ENCODE peak calls at places on chromosomes 13 and 19, in ten cellular contexts. U, O, H, S, Q, F, Z, B, R and T are unnamed samples.

GRCh38 chr19:43634516-43634876 is 5.2 kb downstream of the CADM4 start:
- DNase-seq in U (no peak), O (no peak), H (no peak), S (no peak), Q (no peak), F (no peak), Z (peak), B (no peak), R (no peak), T (no peak)

GRCh38 chr19:35140898-35141626 is 2.0 kb upstream of the FXYD7 start:
- DNase-seq in U (peak), O (peak), H (peak), S (peak), Q (peak), F (peak), Z (peak), B (peak), R (peak), T (peak)

GRCh38 chr13:93535256-93535655 is 308.6 kb downstream of the GPC6 start:
- DNase-seq in U (no peak), O (no peak), H (no peak), S (no peak), Q (no peak), F (no peak), Z (no peak), B (no peak), R (peak), T (peak)

GRCh38 chr13:106532111-106532929 is 3.1 kb downstream of the EFNB2 start:
- DNase-seq in U (no peak), O (no peak), H (no peak), S (no peak), Q (no peak), F (no peak), Z (no peak), B (no peak), R (no peak), T (no peak)

GRCh38 chr13:66048888-66049287 is 1181.2 kb downstream of the PCDH9 start:
- DNase-seq in U (no peak), O (no peak), H (no peak), S (no peak), Q (no peak), F (no peak), Z (no peak), B (no peak), R (no peak), T (peak)

GRCh38 chr13:105670179-105671015 is 865.1 kb downstream of the EFNB2 start:
- DNase-seq in U (no peak), O (no peak), H (no peak), S (no peak), Q (no peak), F (no peak), Z (no peak), B (no peak), R (no peak), T (peak)

GRCh38 chr13:45623516-45624090 is 8.1 kb upstream of the ERICH6B start:
- DNase-seq in U (no peak), O (peak), H (no peak), S (no peak), Q (no peak), F (no peak), Z (no peak), B (no peak), R (no peak), T (peak)

GRCh38 chr19:7561229-7561806 is 25.8 kb downstream of the PNPLA6 start:
- DNase-seq in U (no peak), O (no peak), H (no peak), S (no peak), Q (no peak), F (no peak), Z (no peak), B (no peak), R (no peak), T (no peak)

GRCh38 chr19:2363419-2363818 is 3.4 kb downstream of the TMPRSS9 start:
- DNase-seq in U (no peak), O (no peak), H (no peak), S (no peak), Q (no peak), F (no peak), Z (no peak), B (no peak), R (no peak), T (no peak)